ENCODE peak calls at places on chromosomes 4 and X, in six cellular contexts. A, C, I, Q, V and E are unnamed samples.

GRCh38 chr4:14910411-14910810 is 91.9 kb upstream of the CPEB2 start:
- DNase-seq in Q (no peak), C (no peak), A (no peak), V (no peak), I (no peak), E (no peak)

GRCh38 chrX:126967225-126967624 is 147.7 kb downstream of the PRR32 start:
- DNase-seq in Q (no peak), C (no peak), I (no peak), A (no peak), V (no peak), E (no peak)

GRCh38 chrX:148938348-148938747 is 437.9 kb downstream of the AFF2 start:
- DNase-seq in Q (no peak), C (no peak), A (no peak), V (no peak), I (no peak), E (no peak)

GRCh38 chrX:46376246-46376885 is 168.9 kb downstream of the ZNF674 start:
- DNase-seq in I (no peak), V (peak; percentile 4), Q (peak; percentile 54), C (no peak), A (no peak), E (peak; percentile 12)

GRCh38 chr4:116561717-116562116 is 523.7 kb downstream of the TRAM1L1 start:
- DNase-seq in A (no peak), Q (no peak), C (no peak), V (no peak), I (no peak), E (no peak)

GRCh38 chr4:168071304-168071703 is 21.0 kb upstream of the ANXA10 start:
- DNase-seq in C (no peak), V (no peak), Q (no peak), A (no peak), I (no peak), E (no peak)

GRCh38 chr4:168585168-168586091 is 88.6 kb downstream of the PALLD start:
- DNase-seq in I (peak; percentile 78), C (no peak), Q (peak; percentile 74), V (peak; percentile 91), A (peak; percentile 70), E (no peak)

GRCh38 chr4:819401-820229 is 6.3 kb downstream of the CPLX1 start:
- DNase-seq in Q (no peak), C (no peak), A (no peak), V (no peak), I (no peak), E (no peak)

GRCh38 chr4:11700751-11701226 is 272.1 kb upstream of the HS3ST1 start:
- DNase-seq in A (no peak), C (peak; percentile 6), I (no peak), V (no peak), Q (peak; percentile 16), E (no peak)

GRCh38 chr4:165873298-165874071 is 448 bp downstream of the TLL1 start:
- DNase-seq in I (peak; percentile 24), V (no peak), Q (no peak), C (peak; percentile 76), A (peak; percentile 65), E (no peak)

GRCh38 chr4:46393606-46394005 is 3.7 kb upstream of the GABRA2 start:
- DNase-seq in Q (no peak), C (no peak), I (no peak), V (no peak), A (no peak), E (no peak)

GRCh38 chr4:143337600-143338287 is 1.1 kb downstream of the GAB1 start:
- DNase-seq in C (peak; percentile 76), Q (peak; percentile 68), A (peak; percentile 43), V (peak; percentile 44), I (peak; percentile 70), E (no peak)

GRCh38 chr4:88202443-88202842 is 44.0 kb upstream of the ABCG2 start:
- DNase-seq in V (no peak), Q (no peak), C (no peak), I (no peak), A (no peak), E (no peak)

GRCh38 chr4:4518747-4519146 is 23.1 kb downstream of the STX18 start:
- DNase-seq in A (no peak), V (no peak), Q (no peak), C (no peak), I (no peak), E (no peak)

GRCh38 chrX:2710041-2710471 is 19.0 kb downstream of the CD99 start:
- DNase-seq in C (no peak), V (no peak), Q (no peak), I (no peak), A (no peak), E (no peak)

GRCh38 chr4:146343199-146343598 is 128.9 kb downstream of the REELD1 start:
- DNase-seq in C (no peak), A (no peak), I (no peak), Q (no peak), V (no peak), E (no peak)

GRCh38 chr4:76012388-76012801 is 5.1 kb upstream of the CXCL9 start:
- DNase-seq in V (no peak), A (no peak), I (no peak), C (no peak), Q (no peak), E (no peak)

GRCh38 chr4:140152015-140152703 is 1.8 kb downstream of the MAML3 start:
- DNase-seq in C (peak; percentile 91), I (peak; percentile 68), V (peak; percentile 31), Q (no peak), A (no peak), E (no peak)

GRCh38 chr4:21134994-21135393 is 434.7 kb downstream of the PACRGL start:
- DNase-seq in C (no peak), Q (peak; percentile 9), I (no peak), V (no peak), A (no peak), E (no peak)

GRCh38 chr4:169117591-169118081 is 107.6 kb upstream of the CBR4 start:
- DNase-seq in I (no peak), V (no peak), A (no peak), C (no peak), Q (no peak), E (no peak)

GRCh38 chr4:45131020-45131419 is 404.7 kb upstream of the GNPDA2 start:
- DNase-seq in V (no peak), A (no peak), Q (no peak), I (no peak), C (no peak), E (no peak)

GRCh38 chrX:40095588-40096394 is 2.0 kb downstream of the BCOR start:
- DNase-seq in Q (no peak), V (no peak), A (no peak), C (peak; percentile 86), I (peak; percentile 23), E (no peak)

GRCh38 chrX:153662266-153662665 is 11.3 kb downstream of the PNCK start:
- DNase-seq in V (peak; percentile 24), A (peak; percentile 55), I (peak; percentile 43), Q (no peak), C (peak; percentile 58), E (no peak)

GRCh38 chrX:38282044-38282443 is 45.3 kb downstream of the RPGR start:
- DNase-seq in A (no peak), V (no peak), C (no peak), I (peak; percentile 15), Q (no peak), E (no peak)

GRCh38 chr4:158523990-158524545 is 2.4 kb downstream of the RXFP1 start:
- DNase-seq in V (no peak), A (no peak), Q (no peak), I (no peak), C (no peak), E (no peak)

GRCh38 chr4:154958621-154959358 is 177.7 kb downstream of the RBM46 start:
- DNase-seq in C (no peak), V (peak; percentile 61), A (peak; percentile 49), I (peak; percentile 69), Q (peak; percentile 12), E (no peak)

GRCh38 chr4:2073808-2074481 is 14.8 kb downstream of the NAT8L start:
- DNase-seq in Q (no peak), V (no peak), C (peak; percentile 70), I (no peak), A (no peak), E (no peak)

GRCh38 chr4:970046-970745 is 3.2 kb downstream of the DGKQ start:
- DNase-seq in I (no peak), V (no peak), Q (no peak), C (peak; percentile 79), A (no peak), E (no peak)

GRCh38 chr4:71229477-71230257 is 109.2 kb upstream of the SLC4A4 start:
- DNase-seq in I (no peak), A (peak; percentile 41), V (no peak), C (no peak), Q (peak; percentile 38), E (no peak)

GRCh38 chrX:49844622-49845021 is 15.5 kb downstream of the PAGE4 start:
- DNase-seq in C (no peak), A (no peak), I (no peak), V (no peak), Q (no peak), E (no peak)

GRCh38 chrX:49846004-49846403 is 16.9 kb downstream of the PAGE4 start:
- DNase-seq in C (no peak), A (no peak), V (no peak), I (no peak), Q (no peak), E (no peak)

GRCh38 chrX:49838374-49838773 is 9.3 kb downstream of the PAGE4 start:
- DNase-seq in I (no peak), C (no peak), Q (no peak), V (peak; percentile 25), A (no peak), E (no peak)

GRCh38 chrX:49842603-49843002 is 13.5 kb downstream of the PAGE4 start:
- DNase-seq in Q (no peak), I (no peak), C (no peak), A (no peak), V (no peak), E (no peak)

GRCh38 chrX:49840679-49841078 is 11.6 kb downstream of the PAGE4 start:
- DNase-seq in Q (no peak), A (peak; percentile 64), C (peak; percentile 54), V (peak; percentile 8), I (peak; percentile 36), E (peak; percentile 42)
- TF ChIP-seq CTCF in Q (peak; percentile 40), A (peak; percentile 46), C (no peak), V (no peak), I (peak; percentile 48), E (peak; percentile 66)

GRCh38 chr4:39527296-39528055 is at the start of gene UGDH:
- DNase-seq in A (peak; percentile 95), C (peak; percentile 99), Q (peak; percentile 97), V (peak; percentile 94), I (peak; percentile 97), E (peak; percentile 94)
- TF ChIP-seq CTCF in A (no peak), C (no peak), Q (no peak), V (peak; percentile 29), I (no peak), E (no peak)

GRCh38 chr4:118772149-118773081 is 63.5 kb downstream of the SEC24D start:
- DNase-seq in A (no peak), Q (no peak), V (no peak), C (no peak), I (no peak), E (peak; percentile 7)
- TF ChIP-seq CTCF in A (peak; percentile 57), Q (peak; percentile 15), V (peak; percentile 66), C (peak; percentile 48), I (peak; percentile 71), E (peak; percentile 39)

DNA sequence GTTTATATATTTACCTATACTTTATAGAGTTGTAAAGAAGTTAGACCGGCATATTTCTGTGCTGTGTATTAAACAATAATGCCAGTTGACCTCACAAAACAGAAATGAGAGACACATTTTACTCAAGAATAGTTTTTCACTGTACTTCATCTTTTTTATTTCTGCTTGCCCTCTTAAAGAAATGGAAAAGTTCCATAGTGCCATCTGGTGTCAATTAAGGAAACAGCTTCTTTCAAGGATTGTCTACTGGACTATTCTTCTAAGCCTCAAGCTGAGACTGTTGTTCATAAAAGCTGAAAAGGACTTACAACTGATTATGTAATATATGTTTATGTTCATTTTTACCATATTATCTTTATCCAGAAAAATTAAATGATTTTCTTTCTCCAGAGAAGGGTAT is 1523.8 kb downstream of the ARAP2 start:
- DNase-seq in C (no peak), I (no peak), Q (peak; percentile 67), V (no peak), A (no peak), E (peak; percentile 10)
- TF ChIP-seq CTCF in C (peak; percentile 24), I (peak; percentile 41), Q (peak; percentile 57), V (no peak), A (peak; percentile 48), E (peak; percentile 54)